ENCODE peak calls at places on chromosomes 11 and 22, in five cellular contexts. Y, C, N, P and G are unnamed samples.

GRCh38 chr22:46418827-46419226 is 83.3 kb downstream of the TRMU start:
- DNase-seq in Y (no peak), C (no peak), N (no peak), P (no peak), G (no peak)

GRCh38 chr22:39136317-39136716 is 16.2 kb downstream of the CBX7 start:
- DNase-seq in Y (no peak), C (no peak), N (no peak), P (no peak), G (no peak)

GRCh38 chr11:198236-198806 is 5.4 kb downstream of the SCGB1C1 start:
- DNase-seq in Y (no peak), C (no peak), N (no peak), P (no peak), G (no peak)

GRCh38 chr22:31179345-31179744 is 19.4 kb downstream of the RNF185 start:
- DNase-seq in Y (no peak), C (no peak), N (no peak), P (no peak), G (no peak)

GRCh38 chr11:10314199-10315072 is 9.6 kb downstream of the ADM start:
- DNase-seq in Y (peak; percentile 61), C (peak; percentile 65), N (no peak), P (no peak), G (peak; percentile 61)

GRCh38 chr22:30208631-30209603 is 37.6 kb downstream of the LIF start:
- DNase-seq in Y (peak; percentile 89), C (peak; percentile 90), N (peak; percentile 65), P (peak; percentile 9), G (no peak)

GRCh38 chr22:22144858-22145257 is 99.7 kb upstream of the VPREB1 start:
- DNase-seq in Y (no peak), C (no peak), N (no peak), P (no peak), G (no peak)

GRCh38 chr22:44882226-44882905 is 127.4 kb downstream of the PHF21B start:
- DNase-seq in Y (no peak), C (no peak), N (no peak), P (peak; percentile 14), G (no peak)

GRCh38 chr11:76217653-76218160 is 11.4 kb upstream of the WNT11 start:
- DNase-seq in Y (no peak), C (no peak), N (no peak), P (no peak), G (no peak)

GRCh38 chr11:9150501-9150900 is 59.1 kb upstream of the SCUBE2 start:
- DNase-seq in Y (peak; percentile 79), C (no peak), N (no peak), P (no peak), G (no peak)

GRCh38 chr22:39530692-39531331 is 1.7 kb downstream of the RPS19BP1 start:
- DNase-seq in Y (peak; percentile 32), C (peak; percentile 59), N (no peak), P (no peak), G (no peak)

DNA sequence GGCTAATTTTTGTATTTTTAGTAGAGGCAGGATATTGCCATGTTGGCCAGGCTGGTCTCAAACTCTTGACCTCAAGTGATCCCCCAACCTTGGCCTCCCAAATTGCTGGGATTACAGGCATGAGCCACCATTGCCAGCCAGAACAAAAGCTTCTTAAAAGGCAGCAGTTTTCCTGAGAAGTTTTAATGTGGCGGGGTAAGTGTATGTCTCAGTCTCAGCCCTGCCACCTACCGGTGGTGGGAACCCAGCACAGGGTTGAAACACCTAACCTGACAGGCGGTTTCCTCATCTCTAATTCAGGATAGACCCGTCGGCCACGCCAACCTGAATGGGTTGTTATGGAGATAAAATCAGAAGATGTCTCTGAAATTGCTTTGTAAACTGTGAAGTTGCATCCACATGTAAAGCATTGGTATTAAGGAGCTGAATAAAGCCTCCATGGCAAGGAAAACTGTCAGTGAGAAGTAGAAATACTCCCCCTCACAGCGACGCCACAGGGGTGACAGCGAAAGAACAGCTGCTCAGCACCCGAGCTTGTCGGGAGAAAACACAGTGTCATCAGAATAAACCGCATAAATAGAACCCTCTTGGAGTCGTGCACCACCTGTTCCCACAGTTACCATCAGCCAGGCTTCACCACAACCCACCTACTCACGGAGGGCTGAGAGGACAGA is 165.9 kb upstream of the NCAM1 start:
- DNase-seq in Y (peak; percentile 12), C (peak; percentile 58), N (no peak), P (peak; percentile 66), G (peak; percentile 63)
- TF ChIP-seq CTCF in Y (peak; percentile 69), C (peak; percentile 56), N (peak; percentile 64), P (peak; percentile 83), G (peak; percentile 55)

GRCh38 chr11:13775471-13775870 is 107.0 kb downstream of the FAR1 start:
- DNase-seq in Y (no peak), C (no peak), N (no peak), P (no peak), G (no peak)

GRCh38 chr11:13772223-13773046 is 104.0 kb downstream of the FAR1 start:
- DNase-seq in Y (peak; percentile 28), C (peak; percentile 13), N (no peak), P (peak; percentile 31), G (peak; percentile 34)

GRCh38 chr11:13778345-13778744 is 109.9 kb downstream of the FAR1 start:
- DNase-seq in Y (no peak), C (no peak), N (no peak), P (no peak), G (no peak)

GRCh38 chr11:13777341-13777985 is 109.0 kb downstream of the FAR1 start:
- DNase-seq in Y (no peak), C (no peak), N (no peak), P (no peak), G (no peak)

GRCh38 chr11:13776134-13776815 is 107.8 kb downstream of the FAR1 start:
- DNase-seq in Y (no peak), C (no peak), N (no peak), P (no peak), G (no peak)
- TF ChIP-seq CTCF in Y (peak; percentile 50), C (no peak), N (no peak), P (no peak), G (no peak)

DNA sequence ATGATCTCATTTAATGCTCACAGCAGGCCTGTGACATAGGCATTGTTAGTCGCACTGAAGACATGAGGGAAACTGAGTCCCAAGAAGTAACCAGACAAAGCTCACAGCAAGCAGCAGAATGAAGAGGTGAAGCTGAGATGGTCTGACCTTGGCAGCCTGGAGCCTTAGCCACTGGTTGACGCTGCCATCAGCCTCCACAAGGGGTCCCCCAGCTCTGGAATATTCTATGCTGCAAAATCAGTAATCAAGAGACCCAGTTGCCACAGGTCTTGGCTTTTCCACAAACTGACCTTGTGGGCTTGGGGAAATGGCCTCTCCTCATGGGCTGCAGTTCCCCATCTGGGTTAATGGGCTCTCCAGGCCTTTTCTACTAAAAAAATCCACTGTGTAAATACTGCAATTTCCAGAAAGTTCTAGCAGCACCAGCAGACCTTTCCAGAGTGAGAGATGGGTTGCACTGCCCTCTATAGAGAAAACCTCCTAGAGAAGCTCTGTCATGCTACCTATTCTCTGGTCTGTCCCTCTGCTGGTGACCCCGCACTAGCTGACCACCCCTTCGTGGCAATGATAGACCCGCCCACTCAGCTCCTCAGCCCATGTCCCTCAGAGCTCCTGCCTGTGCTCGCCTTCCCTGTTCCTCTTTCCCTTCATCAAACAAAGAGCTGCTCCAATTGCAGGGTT is 22.6 kb upstream of the ISX start:
- DNase-seq in Y (no peak), C (no peak), N (no peak), P (peak; percentile 24), G (peak; percentile 60)
- TF ChIP-seq CTCF in Y (peak; percentile 27), C (no peak), N (no peak), P (peak; percentile 62), G (peak; percentile 62)

GRCh38 chr11:126359431-126360048 is 4.1 kb downstream of the ST3GAL4 start:
- DNase-seq in Y (no peak), C (peak; percentile 93), N (no peak), P (no peak), G (no peak)
- TF ChIP-seq CTCF in Y (peak; percentile 41), C (peak; percentile 24), N (no peak), P (no peak), G (no peak)